ENCODE peak calls at places on chromosomes 11 and 22, in ten cellular contexts. One of them, this sample, is unnamed.

GRCh38 chr22:42179616-42180015 is 49.0 kb upstream of the CYP2D6 start:
- DNase-seq in AG04450: peak; percentile 45
- DNase-seq in cardiac fibroblast: peak; percentile 65
- DNase-seq in NCI-H345: no peak
- DNase-seq in amniotic stem cell: peak; percentile 75
- DNase-seq in KBM-7: no peak
- DNase-seq in EL: peak; percentile 96
- DNase-seq in kidney glomerular epithelial cell: peak; percentile 41
- DNase-seq in psoas muscle: no peak
- DNase-seq in RPMI8226: no peak
- DNase-seq in this sample: no peak

GRCh38 chr11:11451501-11452005 is 98.5 kb upstream of the CSNK2A3 start:
- DNase-seq in AG04450: no peak
- DNase-seq in cardiac fibroblast: no peak
- DNase-seq in NCI-H345: no peak
- DNase-seq in amniotic stem cell: no peak
- DNase-seq in KBM-7: no peak
- DNase-seq in EL: peak; percentile 13
- DNase-seq in kidney glomerular epithelial cell: peak; percentile 38
- DNase-seq in psoas muscle: no peak
- DNase-seq in RPMI8226: no peak
- DNase-seq in this sample: peak; percentile 10

GRCh38 chr22:32311551-32312071 is 46.1 kb upstream of the RFPL3 start:
- DNase-seq in AG04450: no peak
- DNase-seq in cardiac fibroblast: no peak
- DNase-seq in NCI-H345: peak; percentile 9
- DNase-seq in amniotic stem cell: no peak
- DNase-seq in KBM-7: no peak
- DNase-seq in EL: no peak
- DNase-seq in kidney glomerular epithelial cell: no peak
- DNase-seq in psoas muscle: no peak
- DNase-seq in RPMI8226: no peak
- DNase-seq in this sample: no peak

GRCh38 chr11:3050386-3051325 is 6.6 kb downstream of the CARS1 start:
- DNase-seq in AG04450: no peak
- DNase-seq in cardiac fibroblast: no peak
- DNase-seq in NCI-H345: no peak
- DNase-seq in amniotic stem cell: no peak
- DNase-seq in KBM-7: no peak
- DNase-seq in EL: no peak
- DNase-seq in kidney glomerular epithelial cell: no peak
- DNase-seq in psoas muscle: no peak
- DNase-seq in RPMI8226: peak; percentile 41
- DNase-seq in this sample: no peak

GRCh38 chr22:19287076-19287724 is 4.3 kb downstream of the CLTCL1 start:
- DNase-seq in AG04450: peak; percentile 30
- DNase-seq in cardiac fibroblast: no peak
- DNase-seq in NCI-H345: peak; percentile 77
- DNase-seq in amniotic stem cell: no peak
- DNase-seq in KBM-7: no peak
- DNase-seq in EL: peak; percentile 37
- DNase-seq in kidney glomerular epithelial cell: peak; percentile 7
- DNase-seq in psoas muscle: peak; percentile 78
- DNase-seq in RPMI8226: no peak
- DNase-seq in this sample: no peak

GRCh38 chr11:66857234-66857926 is 516 bp downstream of the LRFN4 start:
- DNase-seq in AG04450: no peak
- DNase-seq in cardiac fibroblast: no peak
- DNase-seq in NCI-H345: no peak
- DNase-seq in amniotic stem cell: no peak
- DNase-seq in KBM-7: no peak
- DNase-seq in EL: no peak
- DNase-seq in kidney glomerular epithelial cell: no peak
- DNase-seq in psoas muscle: no peak
- DNase-seq in RPMI8226: no peak
- DNase-seq in this sample: no peak

GRCh38 chr11:6608726-6609501 is 3.1 kb downstream of the TAF10 start:
- DNase-seq in AG04450: no peak
- DNase-seq in cardiac fibroblast: no peak
- DNase-seq in NCI-H345: no peak
- DNase-seq in amniotic stem cell: no peak
- DNase-seq in KBM-7: no peak
- DNase-seq in EL: no peak
- DNase-seq in kidney glomerular epithelial cell: no peak
- DNase-seq in psoas muscle: no peak
- DNase-seq in RPMI8226: no peak
- DNase-seq in this sample: no peak

GRCh38 chr11:36405585-36406367 is 104.3 kb downstream of the TRAF6 start:
- DNase-seq in AG04450: no peak
- DNase-seq in cardiac fibroblast: no peak
- DNase-seq in NCI-H345: no peak
- DNase-seq in amniotic stem cell: no peak
- DNase-seq in KBM-7: no peak
- DNase-seq in EL: no peak
- DNase-seq in kidney glomerular epithelial cell: no peak
- DNase-seq in psoas muscle: no peak
- DNase-seq in RPMI8226: no peak
- DNase-seq in this sample: no peak

GRCh38 chr22:46906326-46907045 is 144.0 kb downstream of the TBC1D22A start:
- DNase-seq in AG04450: no peak
- DNase-seq in cardiac fibroblast: no peak
- DNase-seq in NCI-H345: no peak
- DNase-seq in amniotic stem cell: no peak
- DNase-seq in KBM-7: no peak
- DNase-seq in EL: no peak
- DNase-seq in kidney glomerular epithelial cell: no peak
- DNase-seq in psoas muscle: no peak
- DNase-seq in RPMI8226: no peak
- DNase-seq in this sample: no peak

GRCh38 chr11:1172729-1173117 is 15.0 kb downstream of the MUC5AC start:
- DNase-seq in AG04450: no peak
- DNase-seq in cardiac fibroblast: no peak
- DNase-seq in NCI-H345: no peak
- DNase-seq in amniotic stem cell: no peak
- DNase-seq in KBM-7: no peak
- DNase-seq in EL: no peak
- DNase-seq in kidney glomerular epithelial cell: no peak
- DNase-seq in psoas muscle: no peak
- DNase-seq in RPMI8226: no peak
- DNase-seq in this sample: no peak

GRCh38 chr22:17536269-17536668 is 27.0 kb upstream of the SLC25A18 start:
- DNase-seq in AG04450: no peak
- DNase-seq in cardiac fibroblast: peak; percentile 38
- DNase-seq in NCI-H345: no peak
- DNase-seq in amniotic stem cell: no peak
- DNase-seq in KBM-7: no peak
- DNase-seq in EL: no peak
- DNase-seq in kidney glomerular epithelial cell: no peak
- DNase-seq in psoas muscle: no peak
- DNase-seq in RPMI8226: no peak
- DNase-seq in this sample: no peak

GRCh38 chr22:17087176-17088131 is 2.7 kb downstream of the IL17RA start:
- DNase-seq in AG04450: peak; percentile 65
- DNase-seq in cardiac fibroblast: peak; percentile 55
- DNase-seq in NCI-H345: no peak
- DNase-seq in amniotic stem cell: no peak
- DNase-seq in KBM-7: peak; percentile 85
- DNase-seq in EL: peak; percentile 54
- DNase-seq in kidney glomerular epithelial cell: no peak
- DNase-seq in psoas muscle: no peak
- DNase-seq in RPMI8226: peak; percentile 34
- DNase-seq in this sample: peak; percentile 58

GRCh38 chr11:82936261-82936660 is 34.7 kb downstream of the DDIAS start:
- DNase-seq in AG04450: no peak
- DNase-seq in cardiac fibroblast: peak; percentile 80
- DNase-seq in NCI-H345: no peak
- DNase-seq in amniotic stem cell: no peak
- DNase-seq in KBM-7: no peak
- DNase-seq in EL: no peak
- DNase-seq in kidney glomerular epithelial cell: no peak
- DNase-seq in psoas muscle: no peak
- DNase-seq in RPMI8226: no peak
- DNase-seq in this sample: peak; percentile 64

GRCh38 chr22:39184586-39185577 is 32.4 kb upstream of the CBX7 start:
- DNase-seq in AG04450: no peak
- DNase-seq in cardiac fibroblast: peak; percentile 84
- DNase-seq in NCI-H345: no peak
- DNase-seq in amniotic stem cell: no peak
- DNase-seq in KBM-7: no peak
- DNase-seq in EL: no peak
- DNase-seq in kidney glomerular epithelial cell: peak; percentile 79
- DNase-seq in psoas muscle: no peak
- DNase-seq in RPMI8226: no peak
- DNase-seq in this sample: peak; percentile 87

GRCh38 chr11:3121931-3122774 is 43.0 kb downstream of the OSBPL5 start:
- DNase-seq in AG04450: no peak
- DNase-seq in cardiac fibroblast: no peak
- DNase-seq in NCI-H345: no peak
- DNase-seq in amniotic stem cell: no peak
- DNase-seq in KBM-7: no peak
- DNase-seq in EL: no peak
- DNase-seq in kidney glomerular epithelial cell: no peak
- DNase-seq in psoas muscle: peak; percentile 55
- DNase-seq in RPMI8226: no peak
- DNase-seq in this sample: no peak

GRCh38 chr11:28835790-28836189 is 727.6 kb downstream of the METTL15 start:
- DNase-seq in AG04450: no peak
- DNase-seq in cardiac fibroblast: peak; percentile 61
- DNase-seq in NCI-H345: no peak
- DNase-seq in amniotic stem cell: no peak
- DNase-seq in KBM-7: no peak
- DNase-seq in EL: peak; percentile 81
- DNase-seq in kidney glomerular epithelial cell: no peak
- DNase-seq in psoas muscle: no peak
- DNase-seq in RPMI8226: no peak
- DNase-seq in this sample: peak; percentile 79

GRCh38 chr11:67289226-67289650 is at the start of gene ANKRD13D:
- DNase-seq in AG04450: no peak
- DNase-seq in cardiac fibroblast: no peak
- DNase-seq in NCI-H345: peak; percentile 86
- DNase-seq in amniotic stem cell: peak; percentile 51
- DNase-seq in KBM-7: no peak
- DNase-seq in EL: no peak
- DNase-seq in kidney glomerular epithelial cell: no peak
- DNase-seq in psoas muscle: no peak
- DNase-seq in RPMI8226: no peak
- DNase-seq in this sample: no peak

GRCh38 chr11:62791501-62792192 is at the start of gene TMEM223:
- DNase-seq in AG04450: no peak
- DNase-seq in cardiac fibroblast: peak; percentile 85
- DNase-seq in NCI-H345: peak; percentile 89
- DNase-seq in amniotic stem cell: peak; percentile 60
- DNase-seq in KBM-7: peak; percentile 87
- DNase-seq in EL: peak; percentile 84
- DNase-seq in kidney glomerular epithelial cell: peak; percentile 68
- DNase-seq in psoas muscle: peak; percentile 93
- DNase-seq in RPMI8226: peak; percentile 93
- DNase-seq in this sample: peak; percentile 83

This sample was measured in dermis blood vessel endothelial cell.